ENCODE peak calls at places on chromosome 19, in seven cellular contexts. R, P, D, Z, I, T and V are unnamed samples.

GRCh38 chr19:20154636-20155035 is 12.4 kb upstream of the ZNF486 start:
- DNase-seq in R (peak), P (no peak), D (peak), Z (no peak), I (no peak), T (no peak), V (no peak)

GRCh38 chr19:46408611-46409039 is 4.7 kb downstream of the CCDC8 start:
- DNase-seq in R (peak), P (no peak), D (peak), Z (no peak), I (no peak), T (no peak), V (peak)

GRCh38 chr19:7456964-7457541 is 31.8 kb downstream of the PEX11G start:
- DNase-seq in R (no peak), P (no peak), D (no peak), Z (no peak), I (no peak), T (no peak), V (no peak)

GRCh38 chr19:34217952-34218817 is 36.2 kb upstream of the GARRE1 start:
- DNase-seq in R (peak), P (no peak), D (peak), Z (no peak), I (no peak), T (peak), V (no peak)

GRCh38 chr19:46015961-46016425 is 6.9 kb downstream of the PGLYRP1 start:
- DNase-seq in R (no peak), P (peak), D (no peak), Z (no peak), I (no peak), T (peak), V (no peak)

GRCh38 chr19:53927745-53928144 is 18.7 kb downstream of the CACNG7 start:
- DNase-seq in R (no peak), P (peak), D (no peak), Z (no peak), I (no peak), T (no peak), V (no peak)

GRCh38 chr19:8320564-8321066 is 560 bp downstream of the NDUFA7 start:
- DNase-seq in R (no peak), P (peak), D (no peak), Z (no peak), I (no peak), T (no peak), V (no peak)

GRCh38 chr19:41541990-41542584 is 33.9 kb upstream of the CEACAM21 start:
- DNase-seq in R (peak), P (peak), D (no peak), Z (no peak), I (no peak), T (peak), V (peak)

GRCh38 chr19:17526922-17527321 is 15.5 kb downstream of the PGLS start:
- DNase-seq in R (no peak), P (no peak), D (no peak), Z (no peak), I (peak), T (no peak), V (no peak)

GRCh38 chr19:51687791-51688664 is 5.1 kb upstream of the SPACA6 start:
- DNase-seq in R (peak), P (peak), D (no peak), Z (peak), I (no peak), T (peak), V (peak)

GRCh38 chr19:32012886-32013635 is 332.3 kb upstream of the ZNF507 start:
- DNase-seq in R (no peak), P (no peak), D (no peak), Z (no peak), I (no peak), T (no peak), V (no peak)

GRCh38 chr19:1295169-1296012 is 9.7 kb downstream of the EFNA2 start:
- DNase-seq in R (no peak), P (peak), D (no peak), Z (peak), I (peak), T (peak), V (no peak)

GRCh38 chr19:42010245-42011126 is 16.5 kb upstream of the ATP1A3 start:
- DNase-seq in R (no peak), P (no peak), D (no peak), Z (no peak), I (no peak), T (no peak), V (no peak)

GRCh38 chr19:50820549-50821247 is 2.9 kb downstream of the KLK1 start:
- DNase-seq in R (no peak), P (peak), D (no peak), Z (no peak), I (peak), T (no peak), V (no peak)

GRCh38 chr19:12365094-12365371 is 450 bp downstream of the ZNF442 start:
- DNase-seq in R (peak), P (peak), D (peak), Z (no peak), I (no peak), T (peak), V (peak)

GRCh38 chr19:12364391-12365093 is 941 bp downstream of the ZNF442 start:
- DNase-seq in R (no peak), P (peak), D (peak), Z (peak), I (no peak), T (peak), V (peak)

DNA sequence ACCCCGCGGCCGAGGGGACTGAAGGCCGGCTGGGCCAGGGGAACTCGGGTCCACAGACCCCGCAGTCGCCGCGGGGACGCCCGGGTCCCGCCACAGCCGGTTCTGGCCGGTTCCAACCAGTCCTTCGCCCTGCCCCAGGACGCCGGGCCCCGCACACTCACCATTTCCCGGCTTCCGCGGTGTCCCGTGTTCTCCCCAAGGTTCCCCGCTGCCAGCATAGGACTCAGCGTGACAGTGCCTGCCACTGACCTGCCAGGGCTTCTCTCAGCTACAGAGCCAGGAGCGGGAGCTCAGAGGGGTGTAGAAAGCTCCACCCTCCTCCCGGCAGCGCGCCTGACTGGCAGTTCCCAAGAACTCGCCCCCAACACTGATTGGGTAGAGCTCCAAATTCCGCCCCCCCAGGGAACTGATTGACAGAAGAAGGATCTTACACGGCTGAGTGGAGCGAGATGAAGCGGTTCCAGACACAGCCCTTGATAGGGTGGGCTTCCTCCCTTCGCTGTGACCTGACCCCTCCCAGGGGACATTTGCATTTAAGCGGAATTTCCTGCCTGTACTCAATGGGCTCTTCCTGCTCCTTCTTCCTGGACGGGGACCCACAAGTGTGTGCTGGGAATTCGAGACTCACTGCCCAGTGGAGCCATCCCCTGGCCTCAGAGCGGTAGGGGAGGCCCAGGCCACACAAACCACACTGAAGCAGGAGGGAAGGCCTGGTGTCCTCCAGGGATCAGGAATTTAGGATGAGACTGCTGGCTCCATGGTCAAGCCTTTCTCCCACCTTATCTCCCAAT is at the start of gene ZNF442:
- DNase-seq in R (peak), P (peak), D (peak), Z (peak), I (peak), T (peak), V (peak)
- TF ChIP-seq POLR2AphosphoS5 in R (peak), P (peak), D (peak), Z (no peak), I (no peak), T (peak), V (peak)

DNA sequence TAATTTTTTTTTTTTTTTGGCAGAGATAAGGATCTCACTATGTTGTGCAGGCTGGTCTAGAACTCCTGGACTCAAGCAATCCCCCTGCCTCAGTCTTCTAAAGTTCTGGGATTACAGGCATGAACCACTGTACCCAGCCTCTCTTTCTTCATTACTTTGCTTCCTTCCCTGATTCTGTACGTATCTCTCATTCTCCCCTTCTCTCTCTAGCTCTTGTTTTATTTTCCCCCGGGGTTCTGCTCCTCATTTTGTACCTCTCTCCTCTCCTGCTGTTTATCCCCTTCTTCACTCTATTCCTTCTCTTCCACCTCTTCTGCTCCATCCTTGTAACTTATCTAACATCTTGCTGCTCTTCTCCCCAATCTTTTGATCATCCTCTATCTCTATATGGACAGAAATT is 46.5 kb downstream of the ZNF611 start:
- DNase-seq in R (no peak), P (no peak), D (no peak), Z (no peak), I (no peak), T (no peak), V (no peak)
- TF ChIP-seq POLR2AphosphoS5 in R (no peak), P (no peak), D (no peak), Z (no peak), I (no peak), T (no peak), V (no peak)

GRCh38 chr19:38662508-38663155 is 15.2 kb downstream of the ACTN4 start:
- DNase-seq in R (no peak), P (no peak), D (no peak), Z (no peak), I (no peak), T (no peak), V (no peak)

GRCh38 chr19:38660724-38661123 is 13.3 kb downstream of the ACTN4 start:
- DNase-seq in R (no peak), P (no peak), D (no peak), Z (no peak), I (no peak), T (no peak), V (no peak)

GRCh38 chr19:38661166-38661565 is 13.7 kb downstream of the ACTN4 start:
- DNase-seq in R (no peak), P (no peak), D (no peak), Z (no peak), I (no peak), T (no peak), V (no peak)

GRCh38 chr19:38663156-38663651 is 15.8 kb downstream of the ACTN4 start:
- DNase-seq in R (no peak), P (no peak), D (no peak), Z (no peak), I (no peak), T (no peak), V (no peak)

GRCh38 chr19:38661996-38662395 is 14.5 kb downstream of the ACTN4 start:
- DNase-seq in R (peak), P (no peak), D (peak), Z (no peak), I (no peak), T (no peak), V (no peak)
- TF ChIP-seq POLR2AphosphoS5 in R (peak), P (no peak), D (peak), Z (peak), I (no peak), T (no peak), V (no peak)

DNA sequence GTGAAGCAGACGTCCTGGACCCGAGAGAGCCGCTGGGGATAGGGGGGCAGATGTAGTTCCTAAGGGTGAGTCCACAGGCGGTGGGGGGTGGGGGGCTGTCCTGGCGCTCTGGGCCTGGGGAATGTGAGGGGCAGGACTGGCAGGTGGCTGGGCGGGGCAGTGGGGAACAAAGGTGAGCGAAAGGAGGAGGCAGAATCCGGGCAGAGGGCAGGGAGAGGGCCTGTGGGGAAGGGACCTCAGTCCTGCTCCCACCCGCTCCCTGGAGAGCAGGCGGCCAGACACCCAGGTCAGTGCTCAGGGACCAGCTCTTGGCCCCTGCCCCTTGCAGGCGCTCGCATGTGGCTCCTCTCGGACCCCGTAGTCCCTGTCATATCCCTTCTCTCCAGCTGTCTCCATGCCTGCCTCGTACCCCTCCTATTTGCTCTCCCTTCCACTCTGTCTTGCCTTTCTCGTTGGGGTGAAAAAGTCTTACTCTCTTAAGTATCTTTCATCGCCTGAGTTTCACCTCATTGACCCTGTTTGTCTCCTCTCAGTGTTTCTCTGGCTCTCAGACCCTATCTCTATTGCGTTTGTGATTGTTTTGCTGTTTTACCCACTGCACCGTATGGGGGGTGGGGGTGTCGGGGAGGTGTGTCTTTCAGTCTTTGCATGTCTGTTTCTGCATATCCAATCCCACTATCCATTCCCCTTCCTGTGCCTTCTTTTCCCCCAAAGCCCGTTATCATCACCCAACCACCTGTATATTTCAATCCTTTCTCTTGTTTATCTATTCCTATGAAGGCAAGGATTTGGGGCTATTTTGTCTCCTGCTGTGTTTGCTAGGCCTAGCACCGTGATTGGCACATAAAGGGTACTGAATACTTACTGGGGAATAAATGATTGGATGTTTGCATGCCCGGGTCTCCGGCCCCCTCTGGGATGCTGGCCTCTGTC is 5.8 kb downstream of the SPHK2 start:
- DNase-seq in R (no peak), P (peak), D (no peak), Z (no peak), I (no peak), T (no peak), V (peak)
- TF ChIP-seq POLR2AphosphoS5 in R (no peak), P (no peak), D (no peak), Z (no peak), I (no peak), T (no peak), V (no peak)

DNA sequence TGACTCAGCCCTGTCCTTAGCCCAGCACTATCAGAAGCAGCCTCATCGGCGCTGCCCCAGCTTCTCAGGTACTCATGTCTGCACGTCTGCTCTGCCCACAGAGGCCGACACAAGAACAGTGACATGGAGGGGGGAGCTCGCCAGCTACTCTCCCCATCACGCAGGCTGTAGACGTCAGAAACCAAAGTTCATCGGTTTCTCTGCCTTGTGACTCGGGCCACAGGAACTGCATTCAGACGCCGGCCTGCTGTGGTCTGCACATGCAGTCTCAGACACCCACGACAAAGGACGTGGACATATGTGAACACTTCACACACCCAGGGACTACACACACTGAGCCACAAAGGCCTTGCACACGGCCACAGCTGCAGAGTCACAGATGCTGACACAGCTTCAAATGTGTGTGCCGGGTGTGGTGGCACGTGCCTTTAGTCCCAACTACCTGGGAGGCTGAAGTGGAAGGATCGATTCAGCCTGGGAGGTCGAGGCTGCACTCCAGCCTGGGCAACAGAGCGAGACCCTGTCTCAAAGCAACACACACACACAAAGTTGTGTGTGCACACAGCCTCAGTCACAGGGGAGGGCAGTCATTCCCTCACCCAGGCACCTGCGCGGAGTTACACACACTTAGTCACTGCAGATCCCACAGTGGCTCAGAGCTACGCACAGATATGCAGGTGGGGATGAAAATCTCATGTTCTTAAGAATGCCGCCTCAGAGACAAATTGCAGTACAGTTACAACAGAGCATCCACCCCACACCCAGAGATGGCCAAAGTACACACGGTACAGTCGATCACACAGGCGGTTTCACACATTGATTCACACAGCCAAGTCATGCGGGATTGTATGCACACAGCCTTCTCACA is 4.9 kb upstream of the ZFP36 start:
- DNase-seq in R (peak), P (no peak), D (peak), Z (peak), I (no peak), T (no peak), V (peak)
- TF ChIP-seq POLR2AphosphoS5 in R (peak), P (no peak), D (no peak), Z (no peak), I (peak), T (no peak), V (peak)

DNA sequence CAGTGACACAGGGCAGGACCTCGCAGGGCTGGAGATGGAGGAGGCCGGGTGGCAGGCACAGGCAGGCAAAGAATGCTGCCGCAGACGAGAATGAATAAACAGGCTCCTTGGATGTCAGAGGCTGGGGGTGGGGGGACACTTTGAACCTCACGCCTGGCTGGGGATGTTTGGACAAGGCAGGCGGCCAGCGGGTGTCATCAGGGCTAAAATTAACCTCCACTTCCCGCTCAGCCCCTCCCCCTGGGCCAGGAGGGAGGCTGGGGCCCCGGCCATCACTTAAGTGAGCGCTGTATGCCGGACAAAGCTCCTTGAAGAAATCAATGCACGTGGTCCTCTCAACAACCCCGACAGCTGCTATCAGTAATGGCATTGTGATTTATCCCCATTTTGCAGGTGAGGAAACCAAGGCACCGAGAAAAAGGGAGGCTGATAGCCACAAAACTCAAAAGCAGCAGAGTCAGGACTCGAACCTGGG is 10.3 kb upstream of the FUT5 start:
- DNase-seq in R (no peak), P (peak), D (peak), Z (no peak), I (no peak), T (no peak), V (peak)
- TF ChIP-seq POLR2AphosphoS5 in R (peak), P (no peak), D (peak), Z (no peak), I (no peak), T (no peak), V (peak)

DNA sequence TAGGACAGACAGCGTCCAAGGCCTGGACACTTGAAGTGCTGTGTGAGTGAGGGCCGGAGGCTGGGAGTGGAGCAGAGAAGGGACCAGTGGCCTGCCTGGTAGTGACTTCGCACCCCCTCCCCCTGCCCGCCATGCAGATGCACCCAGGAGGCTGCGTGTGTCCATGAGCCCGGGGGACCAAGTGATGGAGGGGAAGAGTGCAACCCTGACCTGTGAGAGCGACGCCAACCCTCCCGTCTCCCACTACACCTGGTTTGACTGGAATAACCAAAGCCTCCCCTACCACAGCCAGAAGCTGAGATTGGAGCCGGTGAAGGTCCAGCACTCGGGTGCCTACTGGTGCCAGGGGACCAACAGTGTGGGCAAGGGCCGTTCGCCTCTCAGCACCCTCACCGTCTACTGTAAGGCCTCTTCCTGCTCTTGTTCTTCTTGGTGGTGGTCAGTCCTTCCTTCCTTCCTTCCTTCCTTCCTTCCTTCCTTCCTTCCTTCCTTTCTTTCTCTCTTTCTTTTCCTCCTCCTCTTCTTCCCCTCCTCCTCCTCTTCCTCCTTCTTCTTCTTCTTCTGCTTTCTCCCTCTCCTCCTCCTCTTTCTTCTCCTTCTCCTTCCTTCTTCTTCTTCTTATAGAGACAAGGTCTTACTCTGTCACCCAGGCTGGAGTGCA is 6.0 kb upstream of the FFAR1 start:
- DNase-seq in R (no peak), P (no peak), D (no peak), Z (no peak), I (no peak), T (no peak), V (no peak)
- TF ChIP-seq POLR2AphosphoS5 in R (no peak), P (no peak), D (no peak), Z (no peak), I (peak), T (no peak), V (no peak)